ENCODE peak calls at places on chromosome 1, in eight cellular contexts. C is stomach, A is ovary, D is K562, P is tibial nerve, F is HepG2, S is upper lobe of left lung, B is esophagus muscularis mucosa. R is an unnamed sample.

GRCh38 chr1:12087797-12088314 is 24.8 kb downstream of the TNFRSF8 start:
- DNase-seq in P (no peak), S (no peak), F (no peak), B (no peak), D (no peak), A (no peak), C (no peak), R (no peak)

GRCh38 chr1:94954292-94955220 is 27.6 kb upstream of the CNN3 start:
- DNase-seq in B (no peak), F (no peak), C (no peak), A (no peak), D (no peak), P (no peak), S (no peak), R (no peak)

GRCh38 chr1:201954263-201955008 is 867 bp upstream of the TIMM17A start:
- DNase-seq in B (no peak), A (peak; percentile 50), F (no peak), P (no peak), S (no peak), C (no peak), D (peak; percentile 32), R (no peak)

GRCh38 chr1:157969693-157970485 is 23.6 kb upstream of the KIRREL1 start:
- DNase-seq in F (peak; percentile 13), P (peak; percentile 79), S (no peak), A (no peak), C (no peak), D (peak; percentile 46), B (no peak), R (peak; percentile 53)

GRCh38 chr1:153789478-153790148 is 14.4 kb downstream of the SLC27A3 start:
- DNase-seq in A (peak; percentile 53), C (no peak), B (no peak), P (no peak), S (no peak), D (no peak), F (no peak), R (no peak)

GRCh38 chr1:14626869-14627607 is 28.6 kb downstream of the KAZN start:
- DNase-seq in B (no peak), S (no peak), A (no peak), D (peak; percentile 49), C (no peak), P (no peak), F (no peak), R (peak; percentile 12)

GRCh38 chr1:40944326-40944725 is 35.2 kb upstream of the CTPS1 start:
- DNase-seq in C (no peak), B (no peak), S (no peak), D (no peak), F (peak; percentile 63), P (peak; percentile 48), A (peak; percentile 47), R (peak; percentile 19)

GRCh38 chr1:209335090-209335692 is 248.3 kb upstream of the CAMK1G start:
- DNase-seq in A (no peak), S (no peak), B (no peak), D (peak; percentile 67), P (peak; percentile 11), F (peak; percentile 3), C (peak; percentile 28), R (no peak)

GRCh38 chr1:114154146-114154962 is 685 bp upstream of the SYT6 start:
- DNase-seq in C (no peak), F (no peak), B (no peak), P (no peak), D (peak; percentile 27), S (no peak), A (peak; percentile 36), R (no peak)

GRCh38 chr1:9269721-9270120 is 23.0 kb upstream of the SPSB1 start:
- DNase-seq in C (no peak), D (no peak), S (no peak), F (no peak), A (no peak), B (no peak), P (no peak), R (no peak)

GRCh38 chr1:199774433-199775089 is 252.9 kb upstream of the NR5A2 start:
- DNase-seq in P (no peak), S (peak; percentile 66), C (no peak), B (no peak), A (no peak), F (no peak), D (no peak), R (peak; percentile 40)

GRCh38 chr1:208652300-208653160 is 408.3 kb upstream of the PLXNA2 start:
- DNase-seq in C (peak; percentile 50), F (peak; percentile 23), S (peak; percentile 40), P (peak; percentile 10), A (peak; percentile 29), B (no peak), D (peak; percentile 70), R (peak; percentile 53)

GRCh38 chr1:240107058-240107684 is 15.5 kb downstream of the FMN2 start:
- DNase-seq in C (no peak), D (no peak), F (no peak), A (no peak), B (no peak), S (no peak), P (no peak), R (no peak)

GRCh38 chr1:154386643-154387352 is 18.3 kb upstream of the IL6R start:
- DNase-seq in P (no peak), F (peak; percentile 77), B (no peak), S (peak; percentile 52), D (peak; percentile 67), C (no peak), A (no peak), R (peak; percentile 39)

GRCh38 chr1:211482306-211482705 is 9.7 kb downstream of the RD3 start:
- DNase-seq in C (no peak), F (no peak), A (no peak), S (peak; percentile 1), D (no peak), B (peak; percentile 87), P (no peak), R (no peak)

GRCh38 chr1:1899266-1899966 is 8.5 kb upstream of the GNB1 start:
- DNase-seq in D (no peak), S (no peak), A (no peak), P (no peak), F (peak; percentile 69), B (no peak), C (no peak), R (no peak)

GRCh38 chr1:58898739-58899580 is 115.1 kb upstream of the JUN start:
- DNase-seq in A (peak; percentile 86), P (no peak), B (peak; percentile 90), F (peak; percentile 98), S (peak; percentile 73), D (peak; percentile 96), C (no peak), R (peak; percentile 47)

GRCh38 chr1:7298145-7298544 is 473.0 kb upstream of the VAMP3 start:
- DNase-seq in F (no peak), S (no peak), C (no peak), P (no peak), D (no peak), A (no peak), B (peak; percentile 70), R (no peak)

GRCh38 chr1:208156310-208156709 is 87.9 kb downstream of the PLXNA2 start:
- DNase-seq in A (no peak), S (no peak), B (no peak), F (no peak), D (no peak), P (no peak), C (no peak), R (no peak)

DNA sequence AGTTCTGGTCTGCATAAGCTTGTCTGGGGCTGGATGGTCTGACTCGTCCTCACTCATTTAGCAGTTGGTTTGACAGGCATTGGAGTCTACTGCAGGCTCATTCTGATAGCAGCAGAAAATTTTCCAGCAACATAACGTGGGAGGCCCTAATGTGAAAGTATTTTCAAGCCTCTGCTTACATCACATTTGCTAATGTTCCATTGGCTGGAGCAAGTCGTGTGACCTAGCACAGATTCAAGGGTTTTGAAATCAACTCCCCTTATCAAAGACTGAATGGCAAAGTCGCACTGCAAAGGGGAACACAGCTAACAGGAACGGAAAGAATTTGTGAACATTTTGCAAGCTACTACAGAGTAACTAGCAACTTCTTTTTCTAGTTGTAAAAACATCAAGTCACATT is 2.3 kb upstream of the USH2A start:
- DNase-seq in S (no peak), F (no peak), B (no peak), P (no peak), C (no peak), A (no peak), D (no peak), R (no peak)
- TF ChIP-seq POLR2A in S (no peak), F (no peak), B (no peak), P (no peak), C (no peak), A (no peak), D (no peak), R (no peak)

GRCh38 chr1:206005234-206005633 is 2.0 kb upstream of the RAB7B start:
- DNase-seq in P (no peak), F (no peak), D (no peak), A (no peak), S (no peak), B (no peak), C (peak; percentile 71), R (no peak)
- H3K4me1 ChIP-seq in P (no peaks in the 10 kb centered on the region), F (peaks cover 6% of the 10 kb centered on the region), D (peaks cover 16% of the 10 kb centered on the region), A (peaks cover 11% of the 10 kb centered on the region), S (peaks cover 17% of the 10 kb centered on the region), B (peaks cover 34% of the 10 kb centered on the region), C (peaks cover 60% of the 10 kb centered on the region), R (peaks cover 10% of the 10 kb centered on the region)

DNA sequence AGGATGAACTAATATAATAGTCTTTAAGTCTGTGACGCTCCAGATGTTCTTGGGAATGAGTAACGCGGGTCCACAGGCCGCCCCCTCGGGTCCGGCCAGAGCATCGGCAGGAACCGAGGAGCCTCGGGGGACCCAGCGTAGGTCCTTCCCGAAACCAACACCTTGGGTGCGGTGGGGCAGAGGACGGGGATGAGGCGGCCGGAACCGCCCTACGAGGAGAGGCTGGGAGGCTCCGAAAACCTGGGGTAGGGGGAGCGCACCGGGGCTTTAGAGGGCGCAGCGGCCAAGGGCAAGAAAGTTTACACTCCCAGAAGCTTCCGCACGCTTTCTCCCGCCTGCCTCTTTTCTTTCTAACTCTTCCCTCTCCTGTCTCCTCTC is 7.1 kb downstream of the DMRTA2 start:
- DNase-seq in P (no peak), B (no peak), D (peak; percentile 12), S (no peak), F (no peak), A (no peak), C (no peak), R (no peak)
- TF ChIP-seq EP300 in P (no peak), B (no peak), D (no peak), S (no peak), F (no peak), A (no peak), C (no peak), R (no peak)

GRCh38 chr1:196650403-196650802 is 1.4 kb upstream of the CFH start:
- DNase-seq in C (no peak), F (no peak), D (no peak), S (no peak), P (no peak), B (no peak), A (no peak), R (no peak)

GRCh38 chr1:196651079-196651478 is 764 bp upstream of the CFH start:
- DNase-seq in B (no peak), P (no peak), A (no peak), D (no peak), C (no peak), S (no peak), F (no peak), R (no peak)

GRCh38 chr1:196649990-196650389 is 1.9 kb upstream of the CFH start:
- DNase-seq in F (no peak), B (no peak), A (no peak), D (peak; percentile 13), P (no peak), C (no peak), S (no peak), R (no peak)

GRCh38 chr1:196654271-196654670 is 2.4 kb downstream of the CFH start:
- DNase-seq in S (no peak), P (no peak), D (no peak), A (no peak), F (no peak), B (no peak), C (no peak), R (no peak)

GRCh38 chr1:196651637-196652215 is at the start of gene CFH:
- DNase-seq in S (no peak), F (no peak), C (no peak), B (no peak), D (no peak), A (no peak), P (peak; percentile 49), R (no peak)
- TF ChIP-seq POLR2A in S (peak; percentile 62), F (no peak), C (no peak), B (no peak), D (peak; percentile 75), A (peak; percentile 81), P (peak; percentile 56), R (peak; percentile 57)

R was measured in transverse colon.